ENCODE peak calls at places on chromosomes 13 and 19, in five cellular contexts. B is effector memory CD4-positive, alpha-beta T cell; X is HepG2; K is hepatocyte; P is pancreas. R is an unnamed sample. For H3K4me1, the result is how much of the 10 kb centered on the place peaks cover.

GRCh38 chr19:54142166-54142780 is 4.7 kb downstream of the CNOT3 start:
- DNase-seq in B (no peak), X (no peak), K (no peak), P (no peak), R (no peak)

GRCh38 chr19:29841559-29842367 is 30.0 kb downstream of the CCNE1 start:
- DNase-seq in B (no peak), X (peak), K (peak), P (no peak), R (no peak)

GRCh38 chr13:62375653-62376052 is 960.0 kb upstream of the PCDH20 start:
- DNase-seq in B (no peak), X (no peak), K (no peak), P (no peak), R (no peak)

GRCh38 chr19:33382006-33382405 is 8.5 kb downstream of the CEBPG start:
- DNase-seq in B (no peak), X (no peak), K (no peak), P (no peak), R (no peak)

GRCh38 chr19:39858541-39858940 is 12.4 kb upstream of the FBL start:
- DNase-seq in B (no peak), X (peak), K (peak), P (no peak), R (no peak)

GRCh38 chr13:75145926-75146325 is 336.0 kb downstream of the TBC1D4 start:
- DNase-seq in B (no peak), X (no peak), K (no peak), P (no peak), R (no peak)

GRCh38 chr13:72541674-72542073 is 185.8 kb downstream of the MZT1 start:
- DNase-seq in B (no peak), X (no peak), K (no peak), P (no peak), R (no peak)

GRCh38 chr13:20654156-20654555 is 49.3 kb upstream of the IL17D start:
- DNase-seq in B (no peak), X (no peak), K (no peak), P (no peak), R (no peak)

GRCh38 chr13:27022571-27023311 is 148.9 kb downstream of the USP12 start:
- DNase-seq in B (no peak), X (peak), K (peak), P (no peak), R (peak)

GRCh38 chr13:29993716-29994488 is 143.5 kb upstream of the UBL3 start:
- DNase-seq in B (no peak), X (no peak), K (no peak), P (no peak), R (no peak)

GRCh38 chr19:50315773-50316448 is 13.3 kb downstream of the KCNC3 start:
- DNase-seq in B (no peak), X (no peak), K (no peak), P (no peak), R (no peak)

GRCh38 chr19:57803594-57804325 is 11.0 kb downstream of the ZNF552 start:
- DNase-seq in B (no peak), X (peak), K (peak), P (no peak), R (no peak)

GRCh38 chr13:91302070-91302469 is 45.4 kb upstream of the MIR17HG start:
- DNase-seq in B (no peak), X (no peak), K (no peak), P (no peak), R (no peak)

GRCh38 chr19:38095411-38096308 is 128.4 kb downstream of the DPF1 start:
- DNase-seq in B (peak), X (peak), K (peak), P (peak), R (peak)

DNA sequence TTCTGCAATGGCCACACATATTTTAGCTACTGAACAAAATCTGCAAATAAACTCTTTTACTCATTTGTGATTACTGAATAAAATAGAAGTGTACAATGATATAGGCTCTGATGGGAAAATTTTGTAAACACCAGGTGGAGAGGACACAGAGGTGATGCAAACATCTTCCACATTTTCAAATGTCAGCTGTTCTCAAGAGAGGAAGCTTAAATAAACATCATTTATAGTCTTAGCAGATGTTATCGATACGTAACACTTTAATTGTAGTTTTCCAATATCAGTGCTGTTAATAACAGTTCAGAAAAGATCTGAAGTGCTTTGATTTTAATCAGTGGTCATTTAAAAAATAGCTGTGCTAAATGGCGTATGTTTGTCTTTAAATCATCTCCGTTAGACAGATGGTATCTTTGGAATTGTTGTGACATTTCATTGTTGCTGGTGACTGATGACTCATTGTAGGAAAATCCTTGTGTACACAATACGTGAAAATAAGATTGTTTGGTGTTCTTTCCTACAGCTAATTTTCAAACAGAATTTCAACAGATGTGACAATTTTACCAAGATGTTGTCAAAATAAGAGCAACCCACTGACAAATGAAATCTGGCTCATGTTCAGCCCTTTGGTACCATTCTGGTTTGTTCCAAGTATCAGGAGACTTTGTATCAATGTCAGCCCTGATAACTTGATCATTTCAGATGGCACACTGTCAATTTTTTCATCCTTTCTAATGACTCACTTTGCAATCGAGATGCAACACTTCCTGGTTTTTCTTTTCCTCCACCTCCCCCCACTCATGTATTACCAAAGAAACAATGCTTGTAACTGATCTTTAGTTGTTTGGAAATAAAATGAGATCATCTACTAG is 516.0 kb downstream of the DCT start:
- DNase-seq in B (no peak), X (peak), K (peak), P (no peak), R (peak)
- H3K4me3 ChIP-seq in B (no peak), X (no peak), K (no peak), P (no peak), R (no peak)

GRCh38 chr13:113445791-113446487 is 7.3 kb downstream of the ADPRHL1 start:
- DNase-seq in B (no peak), X (no peak), K (no peak), P (no peak), R (no peak)
- H3K4me1 ChIP-seq in B (under half), X (under half), K (under half), P (under half), R (under half)

GRCh38 chr19:12015015-12015752 is 20.3 kb downstream of the ZNF433 start:
- DNase-seq in B (no peak), X (no peak), K (no peak), P (no peak), R (no peak)
- H3K4me3 ChIP-seq in B (no peak), X (no peak), K (no peak), P (no peak), R (no peak)

DNA sequence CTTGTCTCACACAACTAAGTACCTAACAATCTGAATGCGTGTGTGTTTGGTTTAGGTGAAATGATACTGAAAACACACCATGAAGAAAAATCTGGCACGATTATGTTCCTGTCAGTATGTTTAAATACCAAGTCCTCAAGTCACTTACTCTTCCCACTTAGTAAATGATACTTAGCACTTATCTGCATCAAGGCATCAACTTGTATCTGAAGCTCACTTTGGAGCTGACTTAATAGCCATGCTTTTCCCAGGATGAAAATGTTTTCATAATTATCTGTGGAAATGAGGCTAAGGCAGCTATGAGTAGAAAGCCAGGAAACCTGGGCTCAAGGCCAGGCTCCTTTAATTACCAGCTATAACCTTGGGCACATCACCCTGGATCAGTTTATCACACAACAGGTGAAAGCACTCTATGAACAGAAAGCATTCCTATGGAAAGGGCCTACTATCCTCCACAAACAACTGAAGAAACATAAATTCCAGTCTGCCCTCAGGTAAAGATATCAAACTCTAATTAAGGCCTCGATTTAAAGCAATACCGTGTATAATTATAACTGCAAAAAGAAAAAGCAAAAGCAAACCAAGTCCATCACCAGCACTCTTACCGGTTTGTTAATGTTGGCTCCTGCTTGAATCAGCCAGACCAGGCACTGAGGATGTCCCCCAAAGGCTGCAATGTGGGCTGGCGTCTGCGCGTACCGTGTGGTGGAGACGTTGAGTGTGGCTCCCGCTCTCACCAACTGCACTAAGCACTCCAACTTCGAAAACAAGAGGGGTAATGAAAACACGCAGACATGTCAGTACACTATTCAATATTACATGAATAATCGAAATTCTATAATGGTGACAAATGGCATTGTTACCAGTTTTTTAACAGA is 4.6 kb downstream of the ANKRD10 start:
- DNase-seq in B (no peak), X (no peak), K (no peak), P (no peak), R (no peak)
- H3K4me1 ChIP-seq in B (under half), X (half or more), K (under half), P (half or more), R (under half)

DNA sequence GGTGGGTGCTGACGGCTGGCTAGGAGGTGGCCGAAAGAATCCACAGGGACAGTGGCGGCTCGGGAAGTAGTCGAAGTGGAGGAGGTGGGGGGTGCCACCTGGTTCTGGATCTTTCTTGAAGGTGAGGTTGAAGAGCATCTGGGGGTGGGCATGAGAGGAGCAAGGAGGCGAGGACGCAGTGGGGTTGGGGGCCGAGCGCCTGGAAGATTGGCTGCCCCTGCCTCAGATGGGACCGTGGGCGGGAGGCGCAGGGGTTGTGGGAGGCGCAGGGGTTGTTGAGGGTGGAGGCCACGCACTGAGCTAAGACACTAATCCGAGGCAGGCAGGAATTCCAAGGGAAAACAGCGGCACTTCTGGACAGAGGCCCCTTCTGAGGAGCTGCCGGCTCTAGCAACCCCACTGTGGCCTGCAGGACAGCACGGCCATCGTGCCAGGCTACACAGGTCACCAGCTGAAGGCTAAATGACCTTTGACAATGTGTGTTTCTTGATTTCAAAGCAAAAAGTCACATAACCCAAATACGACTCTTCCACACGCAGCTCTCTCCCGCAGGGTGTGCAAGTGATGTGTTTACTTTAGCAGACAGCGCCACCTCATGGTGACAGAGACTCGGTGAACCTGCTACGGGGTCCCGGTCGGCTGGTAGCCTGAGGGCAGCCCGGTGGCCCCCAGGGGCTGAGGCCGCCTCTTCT is 44.1 kb upstream of the RANBP3 start:
- DNase-seq in B (peak), X (peak), K (peak), P (peak), R (peak)
- H3K4me3 ChIP-seq in B (no peak), X (no peak), K (no peak), P (no peak), R (no peak)